ENCODE peak calls at places on chromosomes 12 and 14, in six cellular contexts. One of them, this sample, is unnamed.

GRCh38 chr12:62732861-62733427 is 202.0 kb downstream of the PPM1H start:
- DNase-seq in HCT116: peak
- DNase-seq in K562: no peak
- DNase-seq in HepG2: no peak
- DNase-seq in GM12878: no peak
- DNase-seq in H1: no peak
- DNase-seq in this sample: no peak

GRCh38 chr12:89474615-89475014 is 50.0 kb downstream of the GALNT4 start:
- DNase-seq in HCT116: no peak
- DNase-seq in K562: no peak
- DNase-seq in HepG2: no peak
- DNase-seq in GM12878: no peak
- DNase-seq in H1: no peak
- DNase-seq in this sample: no peak

GRCh38 chr14:53840444-53840843 is 116.2 kb downstream of the BMP4 start:
- DNase-seq in HCT116: peak
- DNase-seq in K562: no peak
- DNase-seq in HepG2: peak
- DNase-seq in GM12878: no peak
- DNase-seq in H1: no peak
- DNase-seq in this sample: no peak

GRCh38 chr14:59325906-59326305 is 137.4 kb downstream of the DAAM1 start:
- DNase-seq in HCT116: no peak
- DNase-seq in K562: no peak
- DNase-seq in HepG2: no peak
- DNase-seq in GM12878: no peak
- DNase-seq in H1: no peak
- DNase-seq in this sample: no peak

GRCh38 chr14:32350020-32350419 is 20.9 kb downstream of the AKAP6 start:
- DNase-seq in HCT116: no peak
- DNase-seq in K562: no peak
- DNase-seq in HepG2: no peak
- DNase-seq in GM12878: peak
- DNase-seq in H1: no peak
- DNase-seq in this sample: no peak

GRCh38 chr12:100375023-100375737 is 18.3 kb downstream of the SLC17A8 start:
- DNase-seq in HCT116: no peak
- DNase-seq in K562: no peak
- DNase-seq in HepG2: no peak
- DNase-seq in GM12878: no peak
- DNase-seq in H1: no peak
- DNase-seq in this sample: no peak

GRCh38 chr12:4775936-4776335 is 55.7 kb downstream of the GALNT8 start:
- DNase-seq in HCT116: no peak
- DNase-seq in K562: no peak
- DNase-seq in HepG2: no peak
- DNase-seq in GM12878: no peak
- DNase-seq in H1: no peak
- DNase-seq in this sample: no peak

GRCh38 chr14:70234066-70234950 is 45.6 kb upstream of the SLC8A3 start:
- DNase-seq in HCT116: no peak
- DNase-seq in K562: no peak
- DNase-seq in HepG2: no peak
- DNase-seq in GM12878: no peak
- DNase-seq in H1: no peak
- DNase-seq in this sample: no peak

GRCh38 chr12:24062642-24063245 is 113.3 kb upstream of the SOX5 start:
- DNase-seq in HCT116: no peak
- DNase-seq in K562: no peak
- DNase-seq in HepG2: no peak
- DNase-seq in GM12878: no peak
- DNase-seq in H1: no peak
- DNase-seq in this sample: no peak

GRCh38 chr14:96126783-96127271 is 77.8 kb upstream of the BDKRB2 start:
- DNase-seq in HCT116: no peak
- DNase-seq in K562: no peak
- DNase-seq in HepG2: no peak
- DNase-seq in GM12878: no peak
- DNase-seq in H1: no peak
- DNase-seq in this sample: no peak

GRCh38 chr14:96130854-96131253 is 73.8 kb upstream of the BDKRB2 start:
- DNase-seq in HCT116: no peak
- DNase-seq in K562: no peak
- DNase-seq in HepG2: no peak
- DNase-seq in GM12878: no peak
- DNase-seq in H1: no peak
- DNase-seq in this sample: no peak

GRCh38 chr14:96129128-96129736 is 75.4 kb upstream of the BDKRB2 start:
- DNase-seq in HCT116: no peak
- DNase-seq in K562: no peak
- DNase-seq in HepG2: no peak
- DNase-seq in GM12878: no peak
- DNase-seq in H1: no peak
- DNase-seq in this sample: no peak

GRCh38 chr14:96131836-96132235 is 72.8 kb upstream of the BDKRB2 start:
- DNase-seq in HCT116: no peak
- DNase-seq in K562: no peak
- DNase-seq in HepG2: no peak
- DNase-seq in GM12878: no peak
- DNase-seq in H1: no peak
- DNase-seq in this sample: no peak

DNA sequence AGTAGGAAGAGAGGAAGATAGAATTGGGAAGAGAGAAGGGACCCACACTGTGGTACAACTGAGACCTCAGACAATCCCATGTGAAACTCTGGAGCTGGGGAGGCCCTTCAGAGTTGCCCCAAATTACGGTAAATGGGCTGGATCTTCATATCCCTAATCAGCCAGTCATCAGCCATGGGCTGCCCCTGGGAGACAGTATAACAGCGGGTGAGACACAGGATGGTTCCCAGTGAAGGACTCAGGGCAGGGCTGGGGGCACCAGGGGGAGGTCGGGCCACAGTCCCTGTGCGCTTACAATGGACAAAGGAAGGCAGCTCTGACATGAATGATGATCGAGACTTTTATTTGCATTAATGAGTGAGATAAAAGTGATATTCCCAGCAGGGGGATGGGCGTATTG is 74.2 kb upstream of the BDKRB2 start:
- DNase-seq in HCT116: no peak
- DNase-seq in K562: no peak
- DNase-seq in HepG2: no peak
- DNase-seq in GM12878: no peak
- DNase-seq in H1: no peak
- DNase-seq in this sample: no peak
- TF ChIP-seq CTCF in HCT116: no peak
- TF ChIP-seq CTCF in K562: no peak
- TF ChIP-seq CTCF in HepG2: no peak
- TF ChIP-seq CTCF in GM12878: no peak
- TF ChIP-seq CTCF in H1: no peak
- TF ChIP-seq CTCF in this sample: no peak

GRCh38 chr14:57845802-57846531 is 19.9 kb downstream of the SLC35F4 start:
- DNase-seq in HCT116: no peak
- DNase-seq in K562: no peak
- DNase-seq in HepG2: no peak
- DNase-seq in GM12878: no peak
- DNase-seq in H1: no peak
- DNase-seq in this sample: peak
- TF ChIP-seq SIN3A in HCT116: no peak
- TF ChIP-seq SIN3A in K562: no peak
- TF ChIP-seq SIN3A in HepG2: no peak
- TF ChIP-seq SIN3A in GM12878: no peak
- TF ChIP-seq SIN3A in H1: no peak
- TF ChIP-seq SIN3A in this sample: no peak

DNA sequence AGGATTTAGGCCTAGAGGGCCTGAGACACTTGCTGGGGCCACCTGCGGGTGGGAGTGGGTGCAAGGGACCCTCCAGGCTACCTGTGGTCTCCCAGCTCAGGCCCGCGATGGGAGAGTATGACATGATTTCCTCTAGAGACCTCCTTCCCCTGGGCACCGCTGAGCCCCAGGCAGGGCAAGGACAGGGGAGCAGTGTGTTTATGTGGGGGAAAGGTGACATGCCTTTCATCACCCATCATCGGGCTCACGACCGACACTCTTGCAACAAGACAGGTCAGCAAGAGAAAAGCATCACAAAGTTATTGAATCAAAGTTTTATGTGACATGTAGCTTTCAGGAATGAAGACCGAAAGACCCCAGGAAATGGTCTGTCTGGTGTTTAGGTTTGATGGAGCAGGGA is 19.9 kb downstream of the SH2B3 start:
- DNase-seq in HCT116: no peak
- DNase-seq in K562: no peak
- DNase-seq in HepG2: no peak
- DNase-seq in GM12878: no peak
- DNase-seq in H1: no peak
- DNase-seq in this sample: no peak
- H3K27ac ChIP-seq in HCT116: peak
- H3K27ac ChIP-seq in K562: peak
- H3K27ac ChIP-seq in HepG2: no peak
- H3K27ac ChIP-seq in GM12878: peak
- H3K27ac ChIP-seq in H1: peak
- H3K27ac ChIP-seq in this sample: peak

GRCh38 chr12:109934026-109934425 is 34.0 kb downstream of the TCHP start:
- DNase-seq in HCT116: no peak
- DNase-seq in K562: no peak
- DNase-seq in HepG2: no peak
- DNase-seq in GM12878: no peak
- DNase-seq in H1: no peak
- DNase-seq in this sample: no peak
- TF ChIP-seq CTCF in HCT116: peak
- TF ChIP-seq CTCF in K562: peak
- TF ChIP-seq CTCF in HepG2: peak
- TF ChIP-seq CTCF in GM12878: peak
- TF ChIP-seq CTCF in H1: peak
- TF ChIP-seq CTCF in this sample: no peak

This sample was measured in Panc1.